ENCODE peak calls at places on chromosomes 7 and 10, in five cellular contexts. M is Panc1, S is colonic mucosa, X is testis, O is upper lobe of right lung. P is an unnamed sample.

GRCh38 chr7:103524042-103524907 is 78.3 kb upstream of the SLC26A5 start:
- DNase-seq in S (no peak), M (no peak), X (no peak), O (no peak), P (no peak)

GRCh38 chr10:27746364-27747095 is 911 bp upstream of the MKX start:
- DNase-seq in M (no peak), X (no peak), O (no peak), S (no peak), P (no peak)

GRCh38 chr7:50781371-50781770 is 1.3 kb downstream of the GRB10 start:
- DNase-seq in M (no peak), S (no peak), X (no peak), O (no peak), P (no peak)

GRCh38 chr10:70054902-70055301 is 2.3 kb downstream of the MACROH2A2 start:
- DNase-seq in O (no peak), S (no peak), M (no peak), X (no peak), P (no peak)

GRCh38 chr7:108109216-108109908 is 20.8 kb downstream of the LAMB4 start:
- DNase-seq in M (no peak), X (peak; percentile 24), S (no peak), O (no peak), P (peak; percentile 64)

GRCh38 chr7:98077762-98078161 is 28.9 kb upstream of the LMTK2 start:
- DNase-seq in X (no peak), S (no peak), M (no peak), O (peak; percentile 2), P (peak; percentile 68)

GRCh38 chr10:79166741-79167140 is 98.0 kb downstream of the ZMIZ1 start:
- DNase-seq in M (no peak), O (no peak), S (no peak), X (no peak), P (no peak)

GRCh38 chr10:87635498-87636312 is 24.0 kb upstream of the PAPSS2 start:
- DNase-seq in S (no peak), X (no peak), M (no peak), O (no peak), P (peak; percentile 82)

GRCh38 chr7:137937202-137937560 is 64.7 kb downstream of the CREB3L2 start:
- DNase-seq in M (no peak), S (no peak), X (no peak), O (no peak), P (no peak)

GRCh38 chr10:121532465-121532864 is 65.8 kb downstream of the FGFR2 start:
- DNase-seq in O (no peak), M (no peak), S (no peak), X (no peak), P (no peak)

GRCh38 chr7:140121321-140121720 is 55.5 kb downstream of the KDM7A start:
- DNase-seq in X (no peak), S (no peak), M (no peak), O (no peak), P (no peak)

GRCh38 chr7:73830618-73830871 is 251 bp upstream of the CLDN4 start:
- DNase-seq in S (no peak), M (no peak), X (no peak), O (no peak), P (no peak)

GRCh38 chr7:37068902-37069301 is 344.6 kb upstream of the AOAH start:
- DNase-seq in S (no peak), X (no peak), M (no peak), O (no peak), P (no peak)

GRCh38 chr7:101733713-101734475 is 83.5 kb upstream of the CUX1 start:
- DNase-seq in S (peak; percentile 52), M (no peak), O (peak; percentile 84), X (peak; percentile 50), P (no peak)

GRCh38 chr7:7653568-7654187 is 13.1 kb downstream of the UMAD1 start:
- DNase-seq in M (no peak), X (no peak), S (no peak), O (no peak), P (no peak)

GRCh38 chr7:17054836-17055235 is 173.1 kb upstream of the AGR3 start:
- DNase-seq in O (no peak), M (no peak), S (no peak), X (no peak), P (no peak)

GRCh38 chr7:130996205-130996840 is 262.3 kb upstream of the KLF14 start:
- DNase-seq in M (no peak), S (peak; percentile 64), O (no peak), X (no peak), P (peak; percentile 19)

GRCh38 chr7:111853231-111853990 is 291.1 kb upstream of the IMMP2L start:
- DNase-seq in O (no peak), M (no peak), S (no peak), X (no peak), P (peak; percentile 81)

GRCh38 chr7:128236924-128237586 is 4.0 kb upstream of the LEP start:
- DNase-seq in X (no peak), S (no peak), M (peak; percentile 43), O (no peak), P (no peak)

GRCh38 chr7:92034116-92034515 is 93.5 kb downstream of the AKAP9 start:
- DNase-seq in O (no peak), M (no peak), X (no peak), S (no peak), P (no peak)

GRCh38 chr10:4786043-4786839 is 39.8 kb upstream of the AKR1E2 start:
- DNase-seq in M (no peak), O (no peak), X (no peak), S (no peak), P (no peak)

GRCh38 chr10:124176309-124177179 is 83.1 kb upstream of the CHST15 start:
- DNase-seq in X (no peak), M (no peak), S (no peak), O (no peak), P (no peak)

GRCh38 chr7:44348851-44349781 is 23.7 kb upstream of the CAMK2B start:
- DNase-seq in M (no peak), X (no peak), S (no peak), O (no peak), P (no peak)
- TF ChIP-seq CTCF in M (no peak), X (no peak), S (no peak), O (no peak), P (no peak)

GRCh38 chr7:30804078-30804661 is 33.0 kb downstream of the MINDY4 start:
- DNase-seq in S (no peak), M (no peak), O (no peak), X (no peak), P (peak; percentile 77)

GRCh38 chr7:30800785-30801252 is 29.6 kb downstream of the MINDY4 start:
- DNase-seq in X (peak; percentile 78), O (no peak), M (peak; percentile 46), S (peak; percentile 61), P (peak; percentile 95)

GRCh38 chr7:30802812-30803211 is 31.6 kb downstream of the MINDY4 start:
- DNase-seq in X (no peak), S (no peak), O (no peak), M (no peak), P (peak; percentile 31)

GRCh38 chr7:30805931-30806330 is 34.7 kb downstream of the MINDY4 start:
- DNase-seq in X (no peak), M (no peak), O (no peak), S (no peak), P (peak; percentile 10)

GRCh38 chr7:30805081-30805691 is 34.0 kb downstream of the MINDY4 start:
- DNase-seq in S (no peak), O (no peak), M (no peak), X (no peak), P (peak; percentile 64)
- H3K27ac ChIP-seq in S (no peak overlapping the region), O (peak overlapping the region; percentile 6), M (no peak overlapping the region), X (no peak overlapping the region), P (peak overlapping the region; percentile 43)

DNA sequence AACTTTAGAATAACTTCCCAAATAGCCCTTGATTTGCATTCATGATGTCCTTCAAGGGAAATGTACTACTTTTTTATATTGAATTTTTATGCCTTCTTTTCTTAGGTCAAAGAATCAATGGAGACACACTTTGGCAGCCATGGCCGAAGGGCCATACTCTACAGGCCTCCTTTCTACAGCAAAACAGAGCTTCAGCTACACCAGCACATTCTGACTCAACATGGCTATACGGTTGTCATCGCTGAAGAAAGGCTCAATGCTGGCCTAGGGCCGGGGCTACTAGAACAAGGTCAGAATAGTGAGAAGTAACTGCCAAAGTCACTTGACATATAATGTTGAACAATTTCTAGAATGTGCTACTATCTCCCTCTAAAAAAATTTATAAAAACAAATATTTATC is 27.0 kb downstream of the CPED1 start:
- DNase-seq in S (no peak), M (no peak), O (no peak), X (no peak), P (no peak)
- TF ChIP-seq CTCF in S (no peak), M (no peak), O (no peak), X (no peak), P (no peak)

GRCh38 chr7:90663176-90663575 is 67.1 kb downstream of the CDK14 start:
- DNase-seq in S (no peak), M (no peak), O (no peak), X (no peak), P (no peak)

GRCh38 chr7:90657481-90657880 is 61.4 kb downstream of the CDK14 start:
- DNase-seq in M (no peak), O (no peak), S (no peak), X (no peak), P (no peak)

GRCh38 chr7:90660100-90660499 is 64.0 kb downstream of the CDK14 start:
- DNase-seq in S (no peak), O (no peak), M (no peak), X (no peak), P (no peak)

GRCh38 chr7:90660819-90661218 is 64.7 kb downstream of the CDK14 start:
- DNase-seq in X (no peak), M (no peak), S (no peak), O (no peak), P (no peak)

DNA sequence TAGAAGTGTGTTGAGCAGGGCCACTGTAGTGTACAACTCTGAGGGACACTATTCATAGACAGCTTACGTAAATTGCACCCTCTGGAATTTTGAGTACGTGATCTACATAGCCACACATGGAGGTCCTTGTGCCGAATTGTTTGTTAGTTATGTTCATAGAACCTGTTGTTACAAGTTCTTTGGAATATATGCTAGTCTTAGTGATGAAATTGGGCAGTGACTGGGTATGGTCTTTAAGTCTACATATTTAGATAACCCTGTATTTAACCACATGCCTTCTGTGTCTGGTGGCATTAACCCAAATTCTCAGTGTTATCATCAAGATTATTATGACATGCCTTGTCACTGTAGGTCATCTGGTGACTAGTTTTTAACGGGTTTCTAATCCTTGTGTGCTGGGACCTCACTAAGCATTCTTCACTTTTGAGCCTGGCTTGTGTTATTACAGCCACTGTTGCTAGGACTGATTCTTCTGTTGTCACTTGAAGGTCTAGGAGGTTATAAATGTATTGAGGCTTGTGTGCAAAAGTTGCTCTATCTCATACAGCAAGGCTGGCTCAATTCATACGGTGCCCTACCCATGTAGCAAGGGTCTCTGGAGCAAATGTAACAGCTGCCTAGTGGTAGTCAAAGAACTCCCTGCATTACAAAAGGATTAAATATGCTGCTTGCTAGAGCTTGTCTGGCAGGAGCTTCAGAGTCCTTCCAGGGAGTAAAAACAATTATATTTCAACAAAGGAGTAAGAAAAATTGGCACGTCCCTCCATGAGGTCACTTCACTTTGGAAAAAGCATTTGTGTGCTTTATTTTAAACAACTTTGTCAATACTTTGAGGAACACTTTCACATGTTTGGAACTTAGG is 65.4 kb downstream of the CDK14 start:
- DNase-seq in O (no peak), S (no peak), X (no peak), M (no peak), P (no peak)
- H3K27ac ChIP-seq in O (no peak overlapping the region), S (no peak overlapping the region), X (no peak overlapping the region), M (no peak overlapping the region), P (peak overlapping the region; percentile 18)